ENCODE peak calls at places on chromosomes 1 and 21, in six cellular contexts. X is CD8-positive, alpha-beta T cell; N is fibroblast of lung; J is heart left ventricle; O is transverse colon; B is cardiac muscle cell. F is an unnamed sample. For H3K9me3, the result is how much of the 10 kb centered on the place peaks cover.

GRCh38 chr1:182142621-182143020 is 81.1 kb upstream of the ZNF648 start:
- DNase-seq in X (no peak), J (no peak), O (no peak), N (no peak), B (no peak), F (no peak)

GRCh38 chr1:75492011-75492410 is 118.9 kb downstream of the SLC44A5 start:
- DNase-seq in O (no peak), J (no peak), B (no peak), X (no peak), N (no peak), F (no peak)

GRCh38 chr1:6491480-6491962 is at the start of gene PLEKHG5:
- DNase-seq in X (no peak), N (peak), B (no peak), O (no peak), J (no peak), F (no peak)

GRCh38 chr1:45685308-45686080 is 839 bp downstream of the GPBP1L1 start:
- DNase-seq in B (peak), N (peak), X (no peak), O (no peak), J (no peak), F (no peak)

GRCh38 chr1:71156633-71157032 is 75.8 kb upstream of the ZRANB2 start:
- DNase-seq in B (no peak), J (no peak), O (no peak), N (peak), X (no peak), F (no peak)

GRCh38 chr1:155389831-155390230 is 69.1 kb downstream of the RUSC1 start:
- DNase-seq in O (no peak), J (no peak), X (no peak), N (peak), B (no peak), F (no peak)

GRCh38 chr1:66182551-66183178 is 351.3 kb upstream of the SGIP1 start:
- DNase-seq in X (peak), J (no peak), N (peak), B (no peak), O (peak), F (peak)

GRCh38 chr1:53740621-53741105 is 1.7 kb upstream of the GLIS1 start:
- DNase-seq in X (no peak), N (peak), O (no peak), J (no peak), B (no peak), F (no peak)

GRCh38 chr1:225523214-225523613 is 95.4 kb upstream of the LBR start:
- DNase-seq in B (no peak), N (no peak), X (no peak), J (no peak), O (no peak), F (no peak)

GRCh38 chr1:245107776-245108114 is 47.0 kb upstream of the KIF26B start:
- DNase-seq in O (no peak), X (no peak), N (no peak), B (no peak), J (no peak), F (no peak)

GRCh38 chr1:65459397-65459768 is 38.9 kb downstream of the LEPR start:
- DNase-seq in N (peak), O (no peak), J (no peak), X (no peak), B (peak), F (no peak)

GRCh38 chr1:230760360-230760827 is 13.2 kb downstream of the CAPN9 start:
- DNase-seq in O (peak), X (no peak), B (peak), N (no peak), J (no peak), F (no peak)

GRCh38 chr21:46295177-46295711 is 9.1 kb downstream of the YBEY start:
- DNase-seq in X (no peak), N (peak), B (no peak), J (peak), O (no peak), F (no peak)

GRCh38 chr1:195238313-195238712 is 1369.9 kb downstream of the KCNT2 start:
- DNase-seq in J (no peak), N (no peak), X (no peak), B (no peak), O (no peak), F (no peak)

GRCh38 chr1:195237161-195237889 is 1370.9 kb downstream of the KCNT2 start:
- DNase-seq in N (no peak), B (peak), X (no peak), J (no peak), O (no peak), F (no peak)
- H3K9me3 ChIP-seq in N (under half), B (under half), X (under half), J (under half), O (under half), F (under half)

DNA sequence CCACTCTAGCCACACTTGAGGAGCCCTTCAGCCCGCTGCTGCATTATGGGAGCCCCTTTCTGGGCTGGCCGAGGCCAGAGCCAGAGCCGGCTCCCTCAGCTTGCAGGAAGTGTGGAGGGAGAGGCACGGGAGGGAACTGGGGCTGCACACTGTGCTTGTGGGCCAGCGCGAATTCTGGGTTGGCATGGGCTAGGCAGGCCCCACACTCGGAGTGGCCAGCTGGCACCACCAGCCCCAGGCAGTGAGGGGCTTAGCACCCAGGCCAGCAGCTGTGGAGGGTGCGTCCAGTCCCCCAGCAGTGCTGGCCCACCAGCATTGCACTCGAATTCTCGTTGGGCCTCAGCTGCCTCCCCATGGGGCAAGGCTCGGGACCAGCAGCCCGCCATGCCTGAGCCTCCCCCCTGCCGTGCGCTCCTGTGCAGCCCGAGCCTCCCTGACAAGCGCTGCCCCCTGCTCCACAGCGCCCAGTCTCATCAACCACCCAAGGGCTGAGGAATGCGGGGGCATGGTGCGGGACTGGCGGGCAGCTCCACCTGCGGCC is 785.9 kb upstream of the TPTE start:
- DNase-seq in X (no peak), O (no peak), B (no peak), N (no peak), J (no peak), F (no peak)
- H3K9me3 ChIP-seq in X (under half), O (under half), B (under half), N (under half), J (half or more), F (under half)

GRCh38 chr1:60965280-60965854 is 117.0 kb upstream of the NFIA start:
- DNase-seq in N (no peak), B (no peak), X (no peak), J (no peak), O (no peak), F (no peak)
- H3K9me3 ChIP-seq in N (under half), B (under half), X (under half), J (under half), O (under half), F (under half)

GRCh38 chr1:152823291-152823690 is 4.0 kb upstream of the LCE1A start:
- DNase-seq in X (no peak), J (no peak), N (peak), B (no peak), O (no peak), F (no peak)

GRCh38 chr1:152827173-152827572 is at the start of gene LCE1A:
- DNase-seq in N (no peak), X (no peak), O (no peak), B (no peak), J (no peak), F (no peak)

GRCh38 chr1:152824964-152825363 is 2.3 kb upstream of the LCE1A start:
- DNase-seq in X (no peak), B (no peak), J (no peak), O (no peak), N (no peak), F (no peak)
- H3K9me3 ChIP-seq in X (under half), B (under half), J (under half), O (under half), N (under half), F (under half)

GRCh38 chr21:27155130-27155500 is 188.2 kb upstream of the ADAMTS5 start:
- DNase-seq in J (no peak), X (no peak), B (no peak), O (no peak), N (no peak), F (no peak)

GRCh38 chr21:27156666-27157065 is 189.8 kb upstream of the ADAMTS5 start:
- DNase-seq in X (no peak), J (no peak), O (no peak), N (no peak), B (no peak), F (no peak)

GRCh38 chr21:27154451-27155129 is 187.7 kb upstream of the ADAMTS5 start:
- DNase-seq in O (no peak), N (no peak), B (no peak), X (no peak), J (no peak), F (no peak)

GRCh38 chr21:27157097-27157496 is 190.2 kb upstream of the ADAMTS5 start:
- DNase-seq in B (no peak), N (no peak), O (no peak), J (no peak), X (no peak), F (no peak)

DNA sequence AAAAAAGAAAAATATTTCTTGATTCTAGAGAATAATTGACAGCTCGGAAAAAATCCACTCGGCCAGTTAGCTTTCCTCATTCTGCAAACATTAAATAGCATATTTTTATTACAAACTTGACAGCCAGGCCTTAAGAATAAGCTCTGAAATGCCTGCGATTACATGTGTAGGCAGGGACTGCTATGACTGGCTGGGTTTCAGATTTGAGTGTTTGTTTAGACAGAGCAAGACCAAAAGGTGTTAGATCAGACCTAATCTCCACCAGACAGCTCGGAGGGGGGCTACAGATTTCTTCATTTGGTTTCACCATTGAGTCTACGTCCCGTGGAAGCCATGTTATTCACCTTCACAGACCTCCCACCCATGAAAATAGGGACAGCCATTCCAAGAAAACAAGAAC is 192.1 kb upstream of the ADAMTS5 start:
- DNase-seq in N (no peak), X (no peak), O (no peak), J (no peak), B (no peak), F (no peak)
- H3K9me3 ChIP-seq in N (under half), X (under half), O (under half), J (under half), B (under half), F (under half)

DNA sequence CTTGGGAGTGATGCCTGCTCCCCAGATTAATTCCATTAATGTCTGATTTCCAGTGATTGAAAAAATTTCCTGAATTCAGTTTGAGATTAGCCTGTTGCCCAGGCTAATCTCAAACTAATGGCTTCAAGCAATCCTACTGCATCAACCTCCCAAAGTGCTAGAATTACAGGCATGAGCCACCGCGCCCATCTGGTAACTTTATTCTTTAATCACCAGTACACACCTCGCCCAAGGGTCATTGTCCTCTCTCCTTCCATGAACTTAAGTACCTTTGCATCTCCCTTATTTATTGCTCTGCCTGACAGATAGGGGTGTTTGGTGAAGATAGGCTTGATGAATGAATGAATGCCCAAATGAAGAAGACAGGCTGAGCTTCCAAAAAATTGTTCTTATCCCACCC is 366.5 kb downstream of the SIPA1L2 start:
- DNase-seq in O (no peak), X (no peak), N (no peak), B (no peak), J (no peak), F (no peak)
- H3K9me3 ChIP-seq in O (under half), X (under half), N (under half), B (under half), J (under half), F (under half)

DNA sequence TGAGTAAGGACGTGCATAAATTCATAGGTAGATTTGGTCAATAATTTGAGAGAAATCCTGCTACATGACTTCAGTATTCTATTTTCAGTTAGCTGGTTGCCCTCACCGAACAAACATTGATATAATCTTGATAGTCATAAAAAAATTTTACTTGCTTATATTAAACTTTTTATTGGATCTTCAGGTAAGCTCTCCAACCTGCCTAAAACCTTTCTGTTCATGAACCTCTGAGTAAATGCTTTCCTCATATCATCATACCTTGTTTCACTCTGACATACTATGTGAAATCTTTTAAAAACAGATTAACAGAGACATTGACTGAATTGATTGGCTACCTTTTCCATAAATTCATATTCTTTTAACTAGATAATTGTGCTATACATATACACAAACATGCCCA is 299.0 kb downstream of the NCAM2 start:
- DNase-seq in J (no peak), O (no peak), B (no peak), N (no peak), X (no peak), F (no peak)
- H3K9me3 ChIP-seq in J (under half), O (under half), B (under half), N (under half), X (under half), F (under half)